ENCODE peak calls at places on chromosomes 13 and 19, in nine cellular contexts. R is PC-3, G is HFFc6, Z is ovary, C is heart left ventricle, Y is psoas muscle, M is AG10803, V is body of pancreas, A is omental fat pad. I is an unnamed sample.

GRCh38 chr13:83221256-83221655 is 661.0 kb downstream of the SLITRK1 start:
- DNase-seq in R (peak), G (peak), Z (no peak), C (no peak), Y (no peak), M (no peak), V (no peak), A (no peak), I (no peak)

GRCh38 chr19:44653977-44654784 is 10.5 kb downstream of the PVR start:
- DNase-seq in R (peak), G (no peak), Z (peak), C (peak), Y (peak), M (peak), V (peak), A (peak), I (peak)

GRCh38 chr13:99086869-99087129 is 108.9 kb upstream of the DOCK9 start:
- DNase-seq in R (no peak), G (no peak), Z (peak), C (peak), Y (peak), M (no peak), V (no peak), A (no peak), I (no peak)

GRCh38 chr13:91249370-91249769 is 98.1 kb upstream of the MIR17HG start:
- DNase-seq in R (no peak), G (no peak), Z (no peak), C (no peak), Y (no peak), M (no peak), V (no peak), A (no peak), I (no peak)

GRCh38 chr13:98460519-98460918 is 116.4 kb downstream of the STK24 start:
- DNase-seq in R (no peak), G (no peak), Z (no peak), C (no peak), Y (no peak), M (peak), V (no peak), A (no peak), I (no peak)

GRCh38 chr13:27658569-27658968 is 36.9 kb downstream of the POLR1D start:
- DNase-seq in R (peak), G (no peak), Z (no peak), C (no peak), Y (no peak), M (peak), V (no peak), A (no peak), I (no peak)

GRCh38 chr13:49938921-49939320 is 2.8 kb upstream of the SPRYD7 start:
- DNase-seq in R (no peak), G (no peak), Z (peak), C (no peak), Y (no peak), M (no peak), V (peak), A (no peak), I (no peak)

GRCh38 chr13:66312312-66313087 is 917.6 kb downstream of the PCDH9 start:
- DNase-seq in R (peak), G (peak), Z (no peak), C (no peak), Y (no peak), M (peak), V (peak), A (no peak), I (no peak)

GRCh38 chr13:66503890-66504289 is 726.2 kb downstream of the PCDH9 start:
- DNase-seq in R (peak), G (no peak), Z (no peak), C (no peak), Y (no peak), M (no peak), V (no peak), A (no peak), I (no peak)

GRCh38 chr13:91381371-91381770 is 17.1 kb upstream of the GPC5 start:
- DNase-seq in R (peak), G (no peak), Z (no peak), C (no peak), Y (no peak), M (peak), V (no peak), A (no peak), I (no peak)

DNA sequence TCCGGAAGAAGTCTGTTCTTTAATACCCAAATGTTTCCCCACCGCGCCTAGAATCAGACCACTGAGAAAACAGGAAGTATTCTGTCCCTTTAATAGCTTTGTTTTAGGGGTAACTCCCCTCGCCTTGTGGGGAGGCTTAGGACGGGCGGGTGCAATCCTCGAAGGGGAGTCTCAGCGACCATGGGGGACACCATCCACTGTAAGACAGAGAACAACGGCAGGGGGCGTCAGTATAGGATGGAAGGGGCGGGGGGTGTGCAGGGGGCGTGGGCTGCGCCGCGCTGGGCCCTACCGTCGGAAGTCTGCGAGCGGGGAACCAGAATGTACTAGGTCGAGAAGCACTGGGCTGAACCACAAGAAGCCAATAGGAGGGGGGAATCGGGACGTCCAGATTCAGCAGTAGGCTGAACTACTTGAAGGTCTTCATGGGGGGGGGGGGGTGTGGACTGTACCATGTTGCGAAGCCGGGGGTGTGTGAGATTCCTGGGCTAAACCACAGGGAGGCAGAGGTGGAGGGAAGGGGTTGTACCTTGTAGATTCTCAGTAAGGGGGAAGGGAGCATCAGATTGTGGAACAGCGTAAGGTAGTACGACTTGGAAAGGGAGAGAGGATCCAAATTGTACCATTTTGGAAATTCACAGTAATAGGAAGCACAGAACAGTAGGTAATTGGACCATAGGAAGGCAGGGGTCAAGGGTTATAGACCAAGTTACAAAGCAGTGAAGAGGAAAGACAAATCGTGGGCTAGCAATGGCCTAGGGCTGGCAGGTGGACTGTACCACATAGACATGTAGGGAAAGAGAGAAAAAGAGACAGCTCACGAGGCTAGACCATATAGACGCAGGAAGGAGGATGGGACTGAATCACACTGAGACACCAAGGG is 1.0 kb upstream of the DBP start:
- DNase-seq in R (peak), G (peak), Z (peak), C (peak), Y (peak), M (peak), V (peak), A (no peak), I (peak)
- TF ChIP-seq CTCF in R (no peak), G (peak), Z (peak), C (no peak), Y (no peak), M (peak), V (no peak), A (no peak), I (peak)

DNA sequence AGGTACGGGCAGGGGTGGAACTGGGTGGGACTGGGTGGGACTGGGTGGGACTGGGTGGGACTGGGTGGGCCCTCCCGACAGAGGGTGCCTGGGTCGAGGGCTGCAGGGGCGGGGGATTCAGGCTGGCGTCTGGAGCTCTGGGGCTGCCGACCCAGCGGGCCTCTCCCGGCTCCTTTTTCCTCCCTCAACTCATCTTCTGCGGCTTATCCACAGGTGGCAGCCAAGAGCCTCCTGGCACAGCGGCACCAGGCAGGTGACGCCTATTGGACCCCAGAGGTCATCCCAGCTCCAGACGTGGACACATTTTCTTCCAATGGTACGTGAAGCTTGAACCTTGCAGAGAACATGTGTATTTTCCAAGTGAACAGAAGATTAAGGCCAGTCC is 533 bp downstream of the ZNF544 start:
- DNase-seq in R (peak), G (peak), Z (no peak), C (no peak), Y (no peak), M (no peak), V (no peak), A (no peak), I (no peak)
- TF ChIP-seq CTCF in R (peak), G (peak), Z (no peak), C (no peak), Y (no peak), M (peak), V (no peak), A (no peak), I (peak)

GRCh38 chr19:15166700-15167099 is 34.1 kb downstream of the NOTCH3 start:
- DNase-seq in R (no peak), G (no peak), Z (no peak), C (no peak), Y (no peak), M (no peak), V (no peak), A (no peak), I (no peak)

GRCh38 chr19:15159251-15159650 is 41.5 kb downstream of the NOTCH3 start:
- DNase-seq in R (peak), G (no peak), Z (no peak), C (no peak), Y (no peak), M (peak), V (no peak), A (no peak), I (no peak)

GRCh38 chr19:15156391-15156790 is 44.4 kb downstream of the NOTCH3 start:
- DNase-seq in R (no peak), G (no peak), Z (no peak), C (no peak), Y (no peak), M (no peak), V (no peak), A (no peak), I (no peak)

DNA sequence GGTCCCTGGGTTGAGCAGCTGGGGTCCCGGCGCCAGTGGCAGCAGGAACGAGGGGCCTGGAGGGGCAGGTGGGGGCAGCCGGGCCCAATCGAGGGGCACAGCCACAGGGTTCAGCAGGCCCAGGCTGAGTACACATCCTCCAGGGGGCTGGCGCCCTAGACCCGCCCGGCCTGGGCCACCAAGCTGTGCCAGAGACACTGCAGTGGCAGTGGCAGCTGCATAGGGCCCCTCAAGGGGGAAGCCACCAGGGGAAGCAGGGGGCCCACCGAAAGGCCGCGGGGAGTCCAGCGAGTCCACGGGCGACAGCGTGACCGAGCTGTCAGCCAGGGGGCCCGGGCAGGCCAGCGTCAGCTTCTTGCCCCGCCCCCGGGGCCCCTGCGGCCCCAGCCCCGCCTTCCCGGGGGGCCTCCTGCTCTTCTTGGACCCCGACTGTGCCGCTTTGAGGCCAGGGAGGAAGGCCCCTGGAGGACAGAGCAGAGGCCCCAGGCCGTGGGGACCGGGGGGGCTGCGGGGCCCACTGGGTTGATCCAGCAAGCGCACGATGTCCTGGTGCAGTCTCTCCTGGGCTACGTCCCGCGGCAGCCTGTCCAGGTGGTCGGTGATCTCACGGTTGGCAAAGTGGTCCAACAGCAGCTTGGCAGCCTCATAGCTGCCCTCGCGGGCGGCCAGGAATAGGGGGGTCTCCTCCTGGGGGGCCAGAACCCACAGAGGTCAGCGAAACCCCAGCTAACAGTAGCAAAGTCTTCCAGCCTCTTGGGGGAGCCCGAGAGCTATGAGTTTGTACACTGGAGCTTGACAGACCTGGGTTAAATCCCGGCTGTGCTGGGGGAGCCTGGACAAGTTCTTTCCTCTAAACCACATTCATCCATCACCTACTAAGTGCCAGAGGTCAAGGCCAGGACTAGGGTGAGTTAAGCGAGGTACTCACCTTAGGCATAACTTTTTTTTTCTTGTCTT is 39.5 kb downstream of the NOTCH3 start:
- DNase-seq in R (peak), G (no peak), Z (no peak), C (no peak), Y (no peak), M (peak), V (no peak), A (no peak), I (no peak)
- TF ChIP-seq CTCF in R (peak), G (peak), Z (no peak), C (no peak), Y (no peak), M (peak), V (no peak), A (no peak), I (peak)

GRCh38 chr19:16889429-16889882 is 657 bp downstream of the F2RL3 start:
- DNase-seq in R (peak), G (no peak), Z (no peak), C (peak), Y (peak), M (no peak), V (no peak), A (no peak), I (no peak)
- TF ChIP-seq CTCF in R (peak), G (no peak), Z (no peak), C (peak), Y (no peak), M (no peak), V (no peak), A (no peak), I (no peak)

I was measured in progenitor cell of endocrine pancreas.